ENCODE peak calls at places on chromosome 22, in six cellular contexts. C is effector memory CD4-positive, alpha-beta T cell; Y is small intestine; X is HEK293T; L is CD4-positive, alpha-beta T cell; K is HT-29. V is an unnamed sample.

GRCh38 chr22:26939466-26939865 is 282.1 kb downstream of the MIAT start:
- DNase-seq in L (no peak), X (no peak), C (no peak), Y (no peak), K (no peak), V (no peak)

GRCh38 chr22:36892292-36892691 is 21.1 kb upstream of the CSF2RB start:
- DNase-seq in L (no peak), Y (no peak), K (no peak), X (no peak), C (no peak), V (no peak)

GRCh38 chr22:27220349-27220748 is 563.0 kb downstream of the MIAT start:
- DNase-seq in Y (no peak), X (no peak), C (no peak), K (no peak), L (no peak), V (peak)

GRCh38 chr22:48483764-48484528 is 1343.7 kb downstream of the BRD1 start:
- DNase-seq in Y (no peak), X (no peak), C (no peak), K (no peak), L (no peak), V (no peak)

GRCh38 chr22:40721266-40721665 is 42.0 kb downstream of the MCHR1 start:
- DNase-seq in X (peak), K (no peak), Y (no peak), C (no peak), L (no peak), V (peak)

GRCh38 chr22:22958621-22959020 is 71.0 kb downstream of the IGLL5 start:
- DNase-seq in C (no peak), K (no peak), X (no peak), Y (no peak), L (no peak), V (no peak)

GRCh38 chr22:22156716-22157499 is 87.7 kb upstream of the VPREB1 start:
- DNase-seq in Y (peak), X (peak), K (peak), L (peak), C (peak), V (peak)

GRCh38 chr22:43946391-43946680 is 8.9 kb upstream of the SAMM50 start:
- DNase-seq in K (no peak), Y (no peak), X (peak), L (no peak), C (no peak), V (no peak)

GRCh38 chr22:48080304-48081165 is 1318.1 kb downstream of the TBC1D22A start:
- DNase-seq in X (no peak), L (no peak), K (no peak), Y (no peak), C (no peak), V (no peak)

GRCh38 chr22:31692186-31692886 is 30.3 kb upstream of the PISD start:
- DNase-seq in C (no peak), X (no peak), Y (peak), L (no peak), K (no peak), V (peak)

GRCh38 chr22:35313311-35314121 is 13.8 kb downstream of the TOM1 start:
- DNase-seq in C (no peak), X (no peak), L (no peak), Y (peak), K (no peak), V (peak)

GRCh38 chr22:39526736-39527171 is 5.8 kb downstream of the RPS19BP1 start:
- DNase-seq in Y (no peak), X (no peak), C (no peak), K (no peak), L (peak), V (no peak)

GRCh38 chr22:41949297-41949965 is 2.5 kb upstream of the CENPM start:
- DNase-seq in K (no peak), Y (no peak), X (no peak), C (no peak), L (no peak), V (no peak)

GRCh38 chr22:42648368-42649260 is 578 bp downstream of the CYB5R3 start:
- DNase-seq in C (no peak), X (no peak), K (peak), Y (peak), L (no peak), V (peak)

GRCh38 chr22:45644714-45645113 is 26.9 kb upstream of the ATXN10 start:
- DNase-seq in X (no peak), L (no peak), C (no peak), Y (no peak), K (no peak), V (no peak)

GRCh38 chr22:17815703-17816254 is 41.5 kb upstream of the BID start:
- DNase-seq in L (no peak), K (no peak), C (no peak), X (no peak), Y (no peak), V (no peak)

GRCh38 chr22:31138126-31138525 is 2.2 kb downstream of the PLA2G3 start:
- DNase-seq in L (no peak), Y (no peak), C (no peak), X (no peak), K (no peak), V (no peak)

GRCh38 chr22:28909375-28909774 is 26.0 kb downstream of the ZNRF3 start:
- DNase-seq in X (no peak), C (no peak), K (no peak), L (no peak), Y (no peak), V (no peak)

GRCh38 chr22:48754611-48755331 is 1072.9 kb downstream of the BRD1 start:
- DNase-seq in C (no peak), X (no peak), K (no peak), L (no peak), Y (no peak), V (no peak)

GRCh38 chr22:46150615-46151423 is 493 bp downstream of the PPARA start:
- DNase-seq in C (peak), K (no peak), Y (peak), L (peak), X (peak), V (no peak)

GRCh38 chr22:47072642-47072967 is 310.2 kb downstream of the TBC1D22A start:
- DNase-seq in K (no peak), L (no peak), Y (no peak), C (no peak), X (no peak), V (no peak)

GRCh38 chr22:49968831-49969661 is 8.5 kb downstream of the PIM3 start:
- DNase-seq in Y (no peak), L (no peak), K (no peak), C (no peak), X (no peak), V (no peak)

GRCh38 chr22:20807315-20807752 is 33.4 kb downstream of the SERPIND1 start:
- DNase-seq in L (no peak), Y (no peak), K (no peak), X (no peak), C (no peak), V (peak)

V was measured in HCEC 1CT.